ENCODE peak calls at places on chromosome 19, in five cellular contexts. Y, B, M, X and N are unnamed samples.

GRCh38 chr19:30236587-30236986 is 135.6 kb upstream of the ZNF536 start:
- DNase-seq in M (no peak), X (no peak), B (no peak), Y (no peak), N (no peak)

GRCh38 chr19:50510121-50510670 is 795 bp downstream of the JOSD2 start:
- DNase-seq in X (no peak), B (no peak), Y (no peak), M (peak), N (no peak)

GRCh38 chr19:8615813-8616596 is 5.5 kb upstream of the ADAMTS10 start:
- DNase-seq in Y (no peak), X (peak), B (peak), M (peak), N (peak)

GRCh38 chr19:18514800-18515682 is 6.8 kb downstream of the ELL start:
- DNase-seq in Y (no peak), B (no peak), X (peak), M (no peak), N (no peak)

GRCh38 chr19:21698215-21698614 is 69.2 kb downstream of the ZNF100 start:
- DNase-seq in M (no peak), X (peak), Y (no peak), B (no peak), N (no peak)

GRCh38 chr19:10270180-10270615 is 722 bp upstream of the ICAM1 start:
- DNase-seq in X (no peak), M (peak), Y (no peak), B (no peak), N (no peak)

GRCh38 chr19:19461671-19462622 is 53.4 kb downstream of the TSSK6 start:
- DNase-seq in M (peak), B (no peak), X (no peak), Y (no peak), N (no peak)

GRCh38 chr19:45558399-45558878 is 26.2 kb downstream of the OPA3 start:
- DNase-seq in B (peak), Y (peak), M (no peak), X (no peak), N (no peak)

GRCh38 chr19:1853295-1854031 is 5.2 kb upstream of the REXO1 start:
- DNase-seq in B (peak), M (peak), X (peak), Y (no peak), N (no peak)